ENCODE peak calls at places on chromosomes 13 and 19, in eight cellular contexts. Y is MM.1S, P is prostate gland, O is Peyer's patch, Z is thoracic aorta, N is AG04450, Q is neural progenitor cell, W is brain microvascular endothelial cell. A is an unnamed sample.

GRCh38 chr19:45051929-45052579 is 13.2 kb downstream of the CLASRP start:
- DNase-seq in Y (no peak), P (no peak), O (peak; percentile 79), Z (no peak), N (no peak), Q (no peak), W (no peak), A (no peak)

GRCh38 chr19:27865927-27866777 is 1346.8 kb downstream of the UQCRFS1 start:
- DNase-seq in Y (peak; percentile 35), P (no peak), O (no peak), Z (no peak), N (no peak), Q (no peak), W (no peak), A (no peak)

GRCh38 chr19:4233282-4233853 is 4.0 kb downstream of the EBI3 start:
- DNase-seq in Y (peak; percentile 54), P (no peak), O (peak; percentile 68), Z (no peak), N (no peak), Q (peak; percentile 52), W (peak; percentile 32), A (no peak)

GRCh38 chr13:42487221-42487620 is 86.7 kb upstream of the TNFSF11 start:
- DNase-seq in Y (no peak), P (no peak), O (no peak), Z (no peak), N (no peak), Q (no peak), W (peak; percentile 43), A (no peak)

GRCh38 chr13:29411493-29411892 is 184.0 kb downstream of the SLC7A1 start:
- DNase-seq in Y (no peak), P (no peak), O (no peak), Z (no peak), N (no peak), Q (no peak), W (no peak), A (no peak)

GRCh38 chr13:29509999-29510586 is 85.4 kb downstream of the SLC7A1 start:
- DNase-seq in Y (no peak), P (no peak), O (no peak), Z (no peak), N (no peak), Q (no peak), W (peak; percentile 58), A (no peak)

GRCh38 chr13:67827992-67828391 is 597.9 kb upstream of the PCDH9 start:
- DNase-seq in Y (no peak), P (no peak), O (no peak), Z (no peak), N (no peak), Q (no peak), W (no peak), A (no peak)

GRCh38 chr19:47020992-47021496 is 1.4 kb downstream of the NPAS1 start:
- DNase-seq in Y (no peak), P (no peak), O (no peak), Z (no peak), N (no peak), Q (peak; percentile 41), W (no peak), A (no peak)

GRCh38 chr13:31699650-31700049 is 39.7 kb upstream of the RXFP2 start:
- DNase-seq in Y (no peak), P (no peak), O (no peak), Z (no peak), N (no peak), Q (peak; percentile 67), W (no peak), A (no peak)

GRCh38 chr19:7831452-7831851 is 1.4 kb downstream of the EVI5L start:
- DNase-seq in Y (no peak), P (no peak), O (no peak), Z (no peak), N (no peak), Q (peak; percentile 79), W (no peak), A (no peak)

GRCh38 chr13:23715762-23716235 is 145.6 kb downstream of the TNFRSF19 start:
- DNase-seq in Y (no peak), P (no peak), O (no peak), Z (no peak), N (no peak), Q (no peak), W (no peak), A (no peak)

GRCh38 chr19:16465239-16465638 is 6.5 kb downstream of the EPS15L1 start:
- DNase-seq in Y (no peak), P (no peak), O (no peak), Z (no peak), N (no peak), Q (no peak), W (no peak), A (no peak)

GRCh38 chr19:57615346-57615745 is 1.3 kb downstream of the ZNF134 start:
- DNase-seq in Y (no peak), P (no peak), O (no peak), Z (no peak), N (no peak), Q (no peak), W (no peak), A (no peak)

GRCh38 chr19:33432408-33433170 is 59.1 kb downstream of the CEBPG start:
- DNase-seq in Y (no peak), P (no peak), O (no peak), Z (no peak), N (no peak), Q (no peak), W (no peak), A (no peak)

GRCh38 chr13:109779074-109779473 is 7.3 kb downstream of the IRS2 start:
- DNase-seq in Y (no peak), P (no peak), O (peak; percentile 66), Z (no peak), N (no peak), Q (no peak), W (no peak), A (no peak)

GRCh38 chr19:18364826-18365528 is 21.0 kb upstream of the GDF15 start:
- DNase-seq in Y (no peak), P (peak; percentile 96), O (peak; percentile 89), Z (peak; percentile 40), N (peak; percentile 97), Q (no peak), W (peak; percentile 99), A (peak; percentile 95)

GRCh38 chr13:111344471-111345191 is 24.2 kb downstream of the TEX29 start:
- DNase-seq in Y (no peak), P (peak; percentile 81), O (no peak), Z (no peak), N (peak; percentile 93), Q (peak; percentile 91), W (peak; percentile 12), A (peak; percentile 49)

GRCh38 chr19:38266981-38267597 is 2.7 kb downstream of the SPINT2 start:
- DNase-seq in Y (no peak), P (no peak), O (peak; percentile 80), Z (no peak), N (peak; percentile 29), Q (no peak), W (peak; percentile 47), A (peak; percentile 39)

GRCh38 chr13:112140366-112140765 is 73.4 kb downstream of the SOX1 start:
- DNase-seq in Y (no peak), P (no peak), O (no peak), Z (no peak), N (no peak), Q (no peak), W (no peak), A (no peak)

GRCh38 chr19:49862411-49863253 is 4.7 kb downstream of the PNKP start:
- DNase-seq in Y (no peak), P (no peak), O (no peak), Z (no peak), N (no peak), Q (peak; percentile 52), W (no peak), A (no peak)

GRCh38 chr13:33352023-33352422 is 66.5 kb upstream of the STARD13 start:
- DNase-seq in Y (no peak), P (no peak), O (no peak), Z (no peak), N (no peak), Q (no peak), W (no peak), A (no peak)

GRCh38 chr13:86282450-86282849 is 483.2 kb upstream of the SLITRK6 start:
- DNase-seq in Y (peak; percentile 74), P (no peak), O (no peak), Z (no peak), N (no peak), Q (no peak), W (no peak), A (no peak)

GRCh38 chr13:86795858-86796257 is 875.3 kb upstream of the SLITRK5 start:
- DNase-seq in Y (no peak), P (no peak), O (no peak), Z (no peak), N (no peak), Q (no peak), W (no peak), A (no peak)

GRCh38 chr13:113646921-113647340 is 11.1 kb downstream of the ATP4B start:
- DNase-seq in Y (no peak), P (no peak), O (peak; percentile 36), Z (no peak), N (no peak), Q (no peak), W (no peak), A (no peak)

GRCh38 chr19:1416014-1416841 is 8.8 kb downstream of the DAZAP1 start:
- DNase-seq in Y (no peak), P (no peak), O (no peak), Z (no peak), N (no peak), Q (no peak), W (peak; percentile 38), A (no peak)
- H3K27ac ChIP-seq in Y (no peak overlapping the region), P (peak overlapping the region; percentile 96), O (peak overlapping the region; percentile 80), Z (peak overlapping the region; percentile 78), N (peak overlapping the region; percentile 93), Q (no peak overlapping the region), W (peak overlapping the region; percentile 90), A (peak overlapping the region; percentile 87)

GRCh38 chr19:31232220-31232619 is 117.0 kb downstream of the TSHZ3 start:
- DNase-seq in Y (no peak), P (no peak), O (no peak), Z (no peak), N (peak; percentile 20), Q (peak; percentile 41), W (no peak), A (no peak)
- H3K27ac ChIP-seq in Y (no peak overlapping the region), P (no peak overlapping the region), O (no peak overlapping the region), Z (no peak overlapping the region), N (no peak overlapping the region), Q (no peak overlapping the region), W (no peak overlapping the region), A (no peak overlapping the region)

DNA sequence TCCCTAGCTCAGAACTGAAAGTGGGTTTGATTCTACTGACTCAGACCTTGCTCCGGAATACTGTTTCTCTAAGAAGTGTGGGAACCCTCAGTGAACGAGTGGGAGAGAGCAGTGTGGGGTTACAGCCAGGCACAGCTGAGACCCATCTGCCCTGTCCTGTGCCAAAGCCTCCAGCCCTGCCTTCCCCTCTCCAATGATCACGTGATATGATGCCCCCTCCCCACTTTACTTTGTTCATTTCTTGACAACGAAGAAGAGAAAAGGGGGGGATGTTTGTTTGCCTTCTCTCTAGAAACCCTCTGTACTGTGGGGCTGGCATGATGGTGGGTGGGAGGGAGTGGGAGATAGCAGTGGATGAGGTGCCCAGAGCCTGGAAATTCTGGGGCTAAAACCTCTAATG is 96.0 kb downstream of the RNASEH2B start:
- DNase-seq in Y (no peak), P (no peak), O (no peak), Z (no peak), N (no peak), Q (no peak), W (no peak), A (no peak)
- H3K27ac ChIP-seq in Y (no peak overlapping the region), P (no peak overlapping the region), O (peak overlapping the region; percentile 65), Z (peak overlapping the region; percentile 79), N (no peak overlapping the region), Q (no peak overlapping the region), W (no peak overlapping the region), A (no peak overlapping the region)

GRCh38 chr19:40323705-40324104 is 24.5 kb downstream of the C19orf47 start:
- DNase-seq in Y (no peak), P (peak; percentile 39), O (no peak), Z (no peak), N (no peak), Q (no peak), W (no peak), A (no peak)
- H3K27ac ChIP-seq in Y (no peak overlapping the region), P (peak overlapping the region; percentile 56), O (no peak overlapping the region), Z (no peak overlapping the region), N (no peak overlapping the region), Q (no peak overlapping the region), W (no peak overlapping the region), A (no peak overlapping the region)

A was measured in epithelial cell of prostate.